ENCODE peak calls at places on chromosomes 4 and X, in five cellular contexts. J, Q, A, W and V are unnamed samples.

GRCh38 chrX:154304901-154305300 is 9.3 kb downstream of the TKTL1 start:
- DNase-seq in J (no peak), Q (no peak), A (no peak), W (no peak), V (no peak)

GRCh38 chr4:95165926-95166524 is 382.7 kb downstream of the UNC5C start:
- DNase-seq in J (no peak), Q (no peak), A (peak), W (peak), V (peak)

GRCh38 chrX:153865321-153865580 is 20.7 kb downstream of the L1CAM start:
- DNase-seq in J (no peak), Q (no peak), A (no peak), W (no peak), V (no peak)

GRCh38 chrX:29107231-29107630 is 520.0 kb downstream of the IL1RAPL1 start:
- DNase-seq in J (no peak), Q (no peak), A (no peak), W (no peak), V (no peak)

GRCh38 chrX:9339603-9340569 is 125.0 kb upstream of the TBL1X start:
- DNase-seq in J (no peak), Q (no peak), A (no peak), W (no peak), V (no peak)

GRCh38 chr4:107318078-107318477 is 282.0 kb upstream of the DKK2 start:
- DNase-seq in J (no peak), Q (no peak), A (no peak), W (no peak), V (no peak)

GRCh38 chrX:72685810-72686465 is 28.2 kb downstream of the PHKA1 start:
- DNase-seq in J (no peak), Q (no peak), A (peak), W (peak), V (no peak)

GRCh38 chr4:148542922-148543623 is 100.9 kb upstream of the NR3C2 start:
- DNase-seq in J (no peak), Q (no peak), A (peak), W (no peak), V (no peak)

GRCh38 chrX:37349131-37350033 is at the start of gene PRRG1:
- DNase-seq in J (peak), Q (peak), A (peak), W (peak), V (peak)

GRCh38 chr4:123352240-123352945 is 44.2 kb upstream of the SPRY1 start:
- DNase-seq in J (no peak), Q (no peak), A (peak), W (no peak), V (no peak)

GRCh38 chr4:26120098-26120795 is 200.6 kb upstream of the RBPJ start:
- DNase-seq in J (no peak), Q (no peak), A (no peak), W (no peak), V (peak)

GRCh38 chrX:121851033-121851432 is 803.6 kb downstream of the GLUD2 start:
- DNase-seq in J (no peak), Q (no peak), A (no peak), W (no peak), V (no peak)

GRCh38 chrX:41588271-41588670 is 100.5 kb upstream of the GPR34 start:
- DNase-seq in J (no peak), Q (no peak), A (no peak), W (no peak), V (no peak)

GRCh38 chrX:112053169-112053568 is 29.4 kb downstream of the TRPC5 start:
- DNase-seq in J (no peak), Q (no peak), A (no peak), W (no peak), V (no peak)

GRCh38 chr4:7300711-7301095 is 108.4 kb downstream of the SORCS2 start:
- DNase-seq in J (no peak), Q (no peak), A (no peak), W (no peak), V (no peak)

GRCh38 chr4:121594796-121595526 is 101.8 kb downstream of the ANXA5 start:
- DNase-seq in J (no peak), Q (no peak), A (peak), W (peak), V (no peak)

GRCh38 chr4:74845834-74846233 is 51.5 kb upstream of the BTC start:
- DNase-seq in J (no peak), Q (no peak), A (no peak), W (no peak), V (no peak)

GRCh38 chr4:113024373-113024772 is 25.1 kb upstream of the ANK2 start:
- DNase-seq in J (no peak), Q (no peak), A (no peak), W (no peak), V (no peak)

GRCh38 chr4:113031212-113031611 is 18.2 kb upstream of the ANK2 start:
- DNase-seq in J (no peak), Q (no peak), A (no peak), W (no peak), V (no peak)

GRCh38 chr4:113020966-113021365 is 28.5 kb upstream of the ANK2 start:
- DNase-seq in J (no peak), Q (no peak), A (no peak), W (no peak), V (no peak)

GRCh38 chr4:113028074-113028473 is 21.4 kb upstream of the ANK2 start:
- DNase-seq in J (no peak), Q (no peak), A (no peak), W (no peak), V (no peak)

GRCh38 chr4:113026556-113026955 is 22.9 kb upstream of the ANK2 start:
- DNase-seq in J (no peak), Q (no peak), A (no peak), W (no peak), V (no peak)
- TF ChIP-seq USF2 in J (no peak), Q (no peak), A (no peak), W (no peak), V (no peak)

GRCh38 chr4:169620846-169621228 is 459 bp downstream of the CLCN3 start:
- DNase-seq in J (no peak), Q (no peak), A (no peak), W (peak), V (peak)
- TF ChIP-seq USF2 in J (no peak), Q (no peak), A (no peak), W (no peak), V (no peak)

GRCh38 chr4:110164251-110164650 is 34.2 kb downstream of the ELOVL6 start:
- DNase-seq in J (no peak), Q (no peak), A (peak), W (no peak), V (no peak)
- TF ChIP-seq USF2 in J (no peak), Q (no peak), A (no peak), W (no peak), V (no peak)

GRCh38 chr4:609400-610050 is 15.8 kb upstream of the PDE6B start:
- DNase-seq in J (no peak), Q (no peak), A (no peak), W (no peak), V (no peak)

GRCh38 chr4:608236-608635 is 17.1 kb upstream of the PDE6B start:
- DNase-seq in J (no peak), Q (no peak), A (no peak), W (no peak), V (no peak)

GRCh38 chr4:612749-613125 is 12.6 kb upstream of the PDE6B start:
- DNase-seq in J (no peak), Q (no peak), A (no peak), W (no peak), V (no peak)

GRCh38 chr4:612052-612748 is 13.2 kb upstream of the PDE6B start:
- DNase-seq in J (no peak), Q (no peak), A (no peak), W (no peak), V (no peak)

DNA sequence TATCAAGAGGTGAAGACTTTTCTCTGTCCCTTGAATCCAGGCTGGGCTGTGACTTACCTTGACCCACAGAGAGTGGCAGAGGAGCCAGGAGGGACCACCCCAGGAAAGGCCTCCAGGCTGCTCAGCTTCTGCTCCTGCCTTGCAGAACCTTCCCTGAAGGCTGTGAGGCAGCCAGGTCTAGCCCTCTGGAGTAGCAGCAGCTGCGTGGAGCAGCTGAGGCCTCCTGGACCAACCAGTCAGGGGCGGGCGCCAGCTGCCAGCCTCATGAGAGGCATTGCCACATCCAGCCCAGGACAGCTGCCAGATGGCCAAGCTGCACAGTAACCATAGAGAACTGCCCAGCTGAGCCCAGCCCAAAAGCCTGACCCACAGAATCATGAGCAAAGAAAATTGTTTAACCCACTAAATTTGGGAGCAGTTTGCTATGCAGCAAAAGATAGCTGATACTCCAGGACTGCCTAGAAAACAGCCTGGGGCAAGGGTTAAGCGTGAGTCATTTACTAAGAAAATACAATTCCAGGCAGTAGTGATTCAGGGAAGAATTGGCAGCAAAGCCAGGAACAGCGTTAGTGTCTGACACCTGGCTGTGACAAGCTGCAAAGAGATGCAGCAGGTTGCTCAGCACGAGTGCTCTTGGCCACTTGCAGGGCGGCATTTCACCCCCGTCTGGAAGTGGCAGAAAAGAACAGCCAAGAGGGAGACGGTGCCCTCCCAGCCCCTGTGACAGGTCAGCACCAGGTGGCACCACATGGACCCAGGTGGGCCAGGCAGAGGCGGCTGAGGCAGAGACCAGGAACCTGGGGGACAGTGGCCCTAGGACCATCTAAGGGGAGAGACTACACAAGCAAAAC is 14.7 kb upstream of the PDE6B start:
- DNase-seq in J (no peak), Q (no peak), A (peak), W (peak), V (no peak)
- TF ChIP-seq USF2 in J (no peak), Q (no peak), A (no peak), W (no peak), V (no peak)

GRCh38 chr4:1708581-1708980 is 3.5 kb downstream of the SLBP start:
- DNase-seq in J (no peak), Q (no peak), A (no peak), W (no peak), V (peak)
- TF ChIP-seq USF2 in J (no peak), Q (no peak), A (no peak), W (no peak), V (no peak)

DNA sequence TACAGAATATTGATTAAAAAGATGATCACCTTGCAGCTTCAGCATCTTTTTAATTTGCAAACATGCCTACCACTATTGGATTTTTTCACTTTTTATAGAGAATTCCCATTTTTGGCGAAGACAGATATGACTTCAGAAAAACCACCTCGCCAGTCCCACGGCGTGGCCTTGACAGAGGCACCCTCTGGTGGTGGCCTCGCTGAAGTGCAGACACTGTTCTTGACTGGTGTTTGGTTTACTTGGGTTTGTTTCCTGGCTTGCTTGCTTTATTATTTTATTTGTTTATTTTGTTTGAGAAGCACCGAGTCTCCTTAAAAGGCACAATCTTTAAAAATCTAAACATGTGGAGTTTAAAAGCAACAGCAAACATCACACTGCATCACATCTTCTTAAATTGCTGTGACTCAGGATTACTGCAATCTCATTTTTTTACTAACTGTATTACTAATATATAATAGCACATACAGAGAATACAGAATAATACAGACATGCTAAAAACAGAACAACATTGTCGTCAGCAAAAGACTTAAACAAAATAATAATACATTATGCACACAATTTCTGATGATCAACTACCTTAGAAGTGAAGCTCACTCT is 13.1 kb upstream of the AMTN start:
- DNase-seq in J (peak), Q (peak), A (peak), W (peak), V (peak)
- TF ChIP-seq USF2 in J (no peak), Q (no peak), A (no peak), W (no peak), V (no peak)

DNA sequence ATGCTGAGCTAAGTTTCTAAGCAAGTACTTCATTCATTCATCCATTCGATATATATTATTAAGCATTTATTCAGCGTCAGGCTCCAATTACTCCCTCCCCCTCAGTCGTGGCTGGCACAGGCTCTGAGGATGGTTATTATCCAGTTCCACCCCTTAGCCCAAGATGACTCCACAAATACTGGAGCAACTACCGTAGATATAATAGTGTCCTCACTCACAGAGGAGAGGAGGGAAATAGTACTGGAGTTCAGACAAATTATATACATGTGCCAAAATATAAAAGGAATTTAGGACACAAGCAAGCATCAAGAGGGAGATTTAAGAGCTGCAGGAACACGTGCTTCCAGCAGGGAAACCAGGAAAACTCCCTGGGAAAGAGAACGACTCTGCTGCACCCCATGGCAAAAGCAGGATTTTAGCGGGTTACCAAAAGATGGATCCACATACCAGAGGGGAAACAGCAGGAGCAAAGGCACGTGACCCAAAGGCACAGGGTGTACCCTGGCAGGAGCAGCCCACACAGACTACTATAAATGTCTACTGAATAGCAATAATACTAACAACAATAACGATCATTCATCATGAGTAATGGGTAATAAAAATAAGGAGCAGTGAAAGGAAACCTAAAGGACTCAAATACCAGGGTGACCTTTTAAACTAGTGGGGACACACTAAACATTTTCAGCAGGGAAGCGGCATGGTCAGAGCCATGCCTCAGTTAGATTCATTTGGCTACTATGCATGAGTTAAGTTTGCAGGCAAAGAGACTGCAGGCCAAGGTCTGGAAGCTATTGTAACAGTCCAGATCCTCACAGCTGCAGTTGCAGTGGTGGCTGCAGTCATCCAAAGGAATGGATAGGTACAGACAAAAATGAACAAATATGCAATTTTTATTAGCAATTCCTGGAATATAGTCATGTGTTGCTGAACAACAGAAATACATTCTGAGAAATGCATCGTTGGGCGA is 153.7 kb downstream of the APBB2 start:
- DNase-seq in J (no peak), Q (no peak), A (no peak), W (no peak), V (no peak)
- TF ChIP-seq USF2 in J (no peak), Q (no peak), A (no peak), W (no peak), V (no peak)

DNA sequence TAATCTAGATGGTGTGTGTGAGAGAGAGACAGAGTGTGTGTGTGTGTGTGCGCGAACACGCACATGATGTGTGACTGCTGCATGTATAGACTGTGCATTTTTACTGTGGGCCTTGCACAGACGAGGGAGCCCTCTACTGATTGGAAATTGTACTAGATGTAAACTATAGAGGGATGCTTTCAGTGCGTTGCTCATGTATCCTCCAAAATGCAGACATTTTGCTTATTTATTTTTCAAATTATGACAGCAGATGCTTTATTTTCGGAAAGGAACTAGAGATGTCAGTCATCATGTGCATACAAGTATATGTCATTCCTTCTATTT is 168.4 kb upstream of the GK2 start:
- DNase-seq in J (no peak), Q (no peak), A (peak), W (peak), V (peak)
- TF ChIP-seq USF2 in J (no peak), Q (no peak), A (no peak), W (no peak), V (no peak)

GRCh38 chr4:171956678-171957077 is 143.5 kb downstream of the GALNTL6 start:
- DNase-seq in J (no peak), Q (no peak), A (no peak), W (peak), V (peak)

DNA sequence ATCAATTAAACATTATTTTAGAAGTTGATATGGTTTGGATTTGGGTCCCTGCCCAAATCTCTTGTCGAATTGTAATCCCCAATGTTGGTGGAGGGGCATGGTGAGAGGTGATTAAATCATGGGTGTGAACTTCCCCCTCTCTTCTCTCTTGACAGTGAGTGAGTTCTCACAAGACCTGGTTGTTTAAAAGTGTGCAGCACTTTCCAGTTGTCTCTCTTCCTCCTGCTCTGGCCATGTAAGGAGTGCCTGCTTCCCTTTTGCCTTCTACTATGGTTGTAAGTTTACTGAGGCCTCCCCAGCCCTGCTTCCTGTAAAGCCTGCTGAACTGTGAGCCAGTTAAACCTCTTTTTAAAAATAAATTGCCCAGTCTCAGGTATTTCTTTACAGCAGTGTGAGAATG is 141.4 kb downstream of the GALNTL6 start:
- DNase-seq in J (no peak), Q (no peak), A (no peak), W (peak), V (no peak)
- TF ChIP-seq USF2 in J (no peak), Q (no peak), A (no peak), W (no peak), V (no peak)

GRCh38 chrX:123202523-123202922 is 18.4 kb downstream of the GRIA3 start:
- DNase-seq in J (no peak), Q (no peak), A (no peak), W (no peak), V (no peak)

GRCh38 chrX:123206222-123206621 is 22.1 kb downstream of the GRIA3 start:
- DNase-seq in J (no peak), Q (no peak), A (no peak), W (no peak), V (no peak)

GRCh38 chrX:123199338-123199737 is 15.3 kb downstream of the GRIA3 start:
- DNase-seq in J (no peak), Q (no peak), A (no peak), W (no peak), V (no peak)

GRCh38 chrX:123203772-123204171 is 19.7 kb downstream of the GRIA3 start:
- DNase-seq in J (no peak), Q (no peak), A (no peak), W (no peak), V (no peak)

DNA sequence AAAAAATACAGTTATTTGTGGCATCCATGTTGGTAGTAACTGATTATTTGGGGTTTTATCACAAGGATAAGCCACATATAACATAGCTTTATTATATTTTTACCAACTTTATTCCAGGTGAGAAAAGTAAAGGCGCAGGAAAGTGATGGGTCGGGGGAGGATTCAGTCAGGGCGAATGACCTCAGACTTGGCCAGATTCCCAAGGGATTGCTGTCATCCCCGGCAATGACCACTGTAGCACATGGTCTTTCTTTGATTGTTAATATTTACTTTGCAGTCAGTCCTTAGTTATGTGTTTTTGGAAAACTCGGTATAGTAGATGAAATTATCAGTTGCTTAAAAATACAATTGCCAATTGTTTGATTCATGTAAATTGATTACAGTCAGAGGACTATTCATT is 17.6 kb downstream of the GRIA3 start:
- DNase-seq in J (no peak), Q (no peak), A (no peak), W (no peak), V (peak)
- TF ChIP-seq USF2 in J (no peak), Q (no peak), A (no peak), W (no peak), V (no peak)